ENCODE peak calls at places on chromosomes 4 and X, in seven cellular contexts. P, Y, T, H, X, U and Q are unnamed samples.

GRCh38 chr4:72394264-72394663 is 174.8 kb downstream of the ADAMTS3 start:
- DNase-seq in X (peak), U (no peak), H (no peak), T (no peak), Y (no peak), P (no peak), Q (no peak)

GRCh38 chrX:9062621-9063020 is 28.7 kb upstream of the FAM9B start:
- DNase-seq in T (no peak), U (no peak), H (no peak), Y (no peak), P (no peak), X (no peak), Q (peak)

GRCh38 chrX:155179343-155179997 is 36.8 kb upstream of the VBP1 start:
- DNase-seq in P (no peak), Y (no peak), U (no peak), T (no peak), X (peak), H (no peak), Q (no peak)

GRCh38 chrX:150643958-150644357 is 49.2 kb upstream of the MTMR1 start:
- DNase-seq in X (no peak), T (no peak), U (no peak), Y (no peak), H (no peak), P (no peak), Q (no peak)

GRCh38 chr4:110663738-110664444 is 41.0 kb upstream of the PITX2 start:
- DNase-seq in H (no peak), T (no peak), X (no peak), P (no peak), Y (no peak), U (no peak), Q (no peak)

GRCh38 chr4:156261230-156261629 is 307.6 kb upstream of the CTSO start:
- DNase-seq in U (no peak), Y (no peak), P (no peak), T (no peak), H (no peak), X (no peak), Q (no peak)

GRCh38 chr4:10095296-10095991 is 21.2 kb downstream of the WDR1 start:
- DNase-seq in H (no peak), T (no peak), Y (no peak), U (no peak), X (no peak), P (no peak), Q (no peak)

GRCh38 chr4:185880571-185880970 is 68.6 kb upstream of the SORBS2 start:
- DNase-seq in T (no peak), H (no peak), P (no peak), X (no peak), Y (no peak), U (peak), Q (peak)

GRCh38 chr4:8657381-8657776 is 64.8 kb downstream of the CPZ start:
- DNase-seq in P (no peak), U (no peak), X (no peak), Y (no peak), H (no peak), T (no peak), Q (no peak)

GRCh38 chr4:151117371-151117962 is 18.0 kb downstream of the RPS3A start:
- DNase-seq in U (peak), H (peak), Y (peak), P (peak), X (peak), T (peak), Q (peak)

GRCh38 chrX:149962859-149963757 is 24.8 kb upstream of the EOLA2 start:
- DNase-seq in X (peak), U (peak), H (peak), T (peak), P (peak), Y (peak), Q (peak)

GRCh38 chrX:11478971-11479370 is 185.8 kb downstream of the AMELX start:
- DNase-seq in Y (no peak), H (no peak), U (no peak), T (no peak), P (no peak), X (no peak), Q (no peak)

GRCh38 chr4:21474195-21474594 is 474.4 kb downstream of the KCNIP4 start:
- DNase-seq in H (no peak), P (no peak), T (no peak), X (no peak), U (no peak), Y (no peak), Q (no peak)

GRCh38 chr4:147110968-147111367 is 165.3 kb upstream of the TTC29 start:
- DNase-seq in Y (no peak), X (peak), U (no peak), H (peak), T (no peak), P (no peak), Q (no peak)

GRCh38 chr4:173490817-173491518 is 39.1 kb downstream of the HAND2 start:
- DNase-seq in U (peak), Y (no peak), P (no peak), T (peak), H (peak), X (peak), Q (no peak)

GRCh38 chrX:20637351-20637750 is 370.6 kb upstream of the RPS6KA3 start:
- DNase-seq in U (no peak), H (no peak), Y (no peak), T (no peak), X (no peak), P (no peak), Q (no peak)

GRCh38 chr4:6710282-6710681 is 617 bp upstream of the MRFAP1L1 start:
- DNase-seq in H (peak), U (no peak), X (no peak), P (no peak), Y (no peak), T (no peak), Q (no peak)

GRCh38 chrX:23559975-23560374 is 107.3 kb upstream of the PRDX4 start:
- DNase-seq in P (no peak), X (no peak), T (no peak), U (no peak), H (no peak), Y (no peak), Q (no peak)
- TF ChIP-seq CTCF in P (no peak), X (no peak), T (no peak), U (no peak), H (no peak), Y (no peak), Q (no peak)

GRCh38 chr4:127622621-127622922 is 10.2 kb upstream of the INTU start:
- DNase-seq in H (no peak), Y (peak), P (no peak), U (no peak), X (no peak), T (no peak), Q (no peak)

GRCh38 chr4:127623755-127624087 is 9.0 kb upstream of the INTU start:
- DNase-seq in T (no peak), P (peak), H (peak), X (peak), Y (peak), U (no peak), Q (no peak)

GRCh38 chr4:127624176-127624575 is 8.6 kb upstream of the INTU start:
- DNase-seq in X (no peak), U (no peak), P (no peak), H (no peak), T (no peak), Y (no peak), Q (no peak)

GRCh38 chr4:127618427-127618826 is 14.3 kb upstream of the INTU start:
- DNase-seq in T (no peak), P (no peak), X (no peak), H (no peak), U (no peak), Y (no peak), Q (no peak)

DNA sequence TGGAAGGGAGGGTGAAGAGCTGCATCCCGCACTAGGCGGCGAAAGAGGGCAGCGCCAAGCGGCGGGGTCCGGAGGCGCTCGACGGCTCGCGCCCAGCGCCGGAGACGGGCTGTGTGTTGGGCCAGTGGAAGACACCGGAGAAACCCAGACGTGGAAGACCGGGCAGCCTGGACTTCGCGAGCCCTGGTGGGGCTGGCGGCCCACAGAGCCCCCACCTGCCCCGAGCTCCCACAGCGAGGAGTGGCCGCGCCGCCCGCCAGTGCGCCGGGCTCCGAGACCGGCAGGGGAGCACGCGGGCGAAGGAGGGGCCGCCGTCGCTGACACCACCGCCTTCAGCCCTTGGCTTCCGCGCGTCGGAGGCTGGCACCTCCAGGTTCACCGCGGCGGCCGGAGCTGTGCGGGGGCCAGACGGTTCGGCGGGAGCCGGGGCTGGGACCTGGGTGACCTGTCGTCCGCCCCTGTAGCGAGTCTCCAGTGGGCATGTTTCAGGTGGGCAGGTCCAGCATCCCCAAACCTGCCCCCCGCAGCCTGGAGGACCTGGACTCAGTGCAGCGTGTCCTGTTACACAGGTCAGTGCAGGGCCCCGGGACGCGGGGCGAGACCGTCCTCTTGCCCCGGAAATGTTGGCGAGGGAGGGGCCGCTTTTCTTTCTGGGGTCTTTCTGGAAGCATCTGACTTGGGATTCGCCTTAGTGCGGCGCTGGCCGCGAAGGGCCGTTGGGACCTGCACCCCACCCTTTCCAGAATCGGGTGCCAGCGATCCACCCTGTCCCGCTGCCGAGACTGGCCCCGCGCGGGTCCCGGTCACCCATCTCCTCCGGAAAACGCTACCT is 9.6 kb upstream of the INTU start:
- DNase-seq in U (peak), T (no peak), X (no peak), H (peak), Y (peak), P (peak), Q (peak)
- TF ChIP-seq CTCF in U (peak), T (peak), X (peak), H (peak), Y (peak), P (no peak), Q (peak)

DNA sequence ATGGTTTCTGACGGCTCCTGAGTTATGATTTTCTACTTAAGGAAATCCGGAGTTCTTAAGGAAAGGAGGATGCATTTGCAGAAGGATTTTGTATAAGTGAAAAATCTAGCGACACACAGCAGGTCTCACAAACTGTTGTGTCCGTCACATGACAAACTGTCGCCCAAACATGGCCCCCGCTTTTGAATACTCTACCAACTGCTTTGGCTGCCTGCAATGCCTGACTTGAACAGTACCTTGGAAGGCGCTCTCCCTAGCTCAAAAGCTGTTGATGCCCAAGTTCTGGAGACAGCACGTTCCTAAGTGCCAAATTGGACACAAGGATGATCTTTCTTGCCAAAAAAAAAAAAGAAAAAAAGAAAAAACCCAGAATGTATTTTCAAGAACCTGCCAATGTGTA is 103.2 kb downstream of the ENPP6 start:
- DNase-seq in U (no peak), P (no peak), T (no peak), X (no peak), Y (no peak), H (no peak), Q (no peak)
- TF ChIP-seq CTCF in U (no peak), P (no peak), T (no peak), X (no peak), Y (no peak), H (no peak), Q (no peak)

GRCh38 chr4:38902695-38903094 is 35.1 kb downstream of the FAM114A1 start:
- DNase-seq in H (peak), Y (no peak), U (peak), X (peak), P (no peak), T (no peak), Q (no peak)
- TF ChIP-seq CTCF in H (no peak), Y (peak), U (peak), X (peak), P (peak), T (no peak), Q (no peak)

DNA sequence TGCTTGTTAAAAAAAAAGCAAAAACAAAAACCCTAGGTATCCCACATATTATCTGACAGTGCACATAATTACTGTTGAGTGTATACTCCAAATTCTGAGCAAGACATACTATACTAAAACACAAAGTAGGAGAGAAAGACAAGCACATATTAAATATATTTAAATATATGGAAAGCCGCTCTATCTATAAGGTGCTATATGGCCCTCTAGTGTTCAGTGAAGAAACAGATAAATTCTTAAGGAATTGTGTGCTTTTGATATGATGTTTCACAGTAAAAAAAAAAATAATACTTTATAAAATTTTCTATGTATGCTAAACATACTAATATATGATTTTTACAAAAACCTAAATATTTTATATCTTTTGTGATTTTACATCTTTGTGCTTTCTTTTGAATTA is 137.8 kb downstream of the FBXW7 start:
- DNase-seq in Y (no peak), U (peak), T (no peak), H (no peak), X (peak), P (no peak), Q (no peak)
- TF ChIP-seq CTCF in Y (peak), U (no peak), T (peak), H (peak), X (peak), P (peak), Q (no peak)

GRCh38 chrX:115378471-115378870 is 89.0 kb downstream of the LUZP4 start:
- DNase-seq in P (no peak), T (no peak), X (peak), Y (no peak), H (peak), U (no peak), Q (no peak)
- TF ChIP-seq CTCF in P (no peak), T (no peak), X (peak), Y (no peak), H (no peak), U (peak), Q (no peak)

DNA sequence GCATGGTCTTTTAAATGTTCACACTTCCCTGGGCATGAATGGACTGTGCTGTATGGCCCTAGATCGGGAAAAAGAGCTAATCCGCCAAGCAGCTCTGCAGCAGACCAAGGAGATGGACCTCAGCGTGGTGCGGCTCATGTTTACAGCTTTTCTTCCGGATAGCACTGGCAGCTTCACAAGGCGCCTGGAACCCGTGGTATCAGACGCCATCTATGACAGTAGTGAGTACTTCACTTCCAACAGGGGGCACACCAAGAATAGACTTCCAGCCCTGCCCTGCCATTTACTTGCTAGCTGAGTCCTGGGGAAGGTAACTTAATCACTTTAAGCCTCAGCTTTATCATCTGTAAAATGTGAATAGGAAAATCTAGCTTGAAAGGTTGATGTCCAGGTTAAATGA is 77.7 kb downstream of the NFKB1 start:
- DNase-seq in X (no peak), T (no peak), P (peak), H (no peak), Y (peak), U (no peak), Q (no peak)
- TF ChIP-seq CTCF in X (no peak), T (no peak), P (peak), H (no peak), Y (no peak), U (no peak), Q (no peak)

GRCh38 chrX:54439967-54440871 is at the start of gene TSR2:
- DNase-seq in T (peak), H (peak), U (peak), X (peak), Y (peak), P (peak), Q (peak)
- TF ChIP-seq CTCF in T (peak), H (no peak), U (peak), X (peak), Y (no peak), P (no peak), Q (peak)

DNA sequence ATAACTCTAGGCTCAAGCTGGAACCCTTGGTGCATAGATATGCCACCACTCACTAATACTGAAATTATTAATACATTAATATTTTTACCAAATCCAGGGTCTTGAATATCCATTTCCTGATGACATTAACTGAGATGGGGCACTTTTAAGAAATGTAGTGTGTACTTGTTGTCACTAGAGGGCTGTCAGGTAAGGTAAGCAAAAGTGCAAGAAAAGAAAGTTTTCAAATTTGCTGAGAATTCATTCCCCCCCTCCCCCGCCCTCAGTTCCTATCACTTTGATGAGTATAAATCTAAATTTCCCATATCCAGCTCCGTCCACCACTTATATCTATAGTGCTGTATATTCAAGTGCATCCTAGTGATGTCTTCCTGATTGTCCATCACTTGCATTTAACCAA is 20.5 kb upstream of the WDR44 start:
- DNase-seq in X (peak), T (no peak), Y (no peak), H (peak), P (no peak), U (no peak), Q (no peak)
- TF ChIP-seq CTCF in X (peak), T (peak), Y (peak), H (peak), P (no peak), U (no peak), Q (no peak)

GRCh38 chr4:74094227-74094626 is 4.8 kb downstream of the CXCL2 start:
- DNase-seq in Y (no peak), X (peak), T (no peak), U (no peak), P (no peak), H (peak), Q (no peak)
- TF ChIP-seq CTCF in Y (no peak), X (no peak), T (no peak), U (no peak), P (no peak), H (no peak), Q (no peak)